ENCODE peak calls at places on chromosome 20, in eight cellular contexts. M is H9, U is fibroblast of lung, C is cardiac muscle cell, W is SK-N-MC, R is A549, Q is breast epithelium, K is HepG2. V is an unnamed sample. For H3K9me3, the result is how much of the 10 kb centered on the place peaks cover.

GRCh38 chr20:33933469-33933909 is 60.2 kb upstream of the RALY start:
- DNase-seq in K (peak), U (no peak), M (peak), W (no peak), R (peak), C (peak), Q (peak), V (peak)

GRCh38 chr20:5400164-5400762 is 83.5 kb upstream of the PROKR2 start:
- DNase-seq in K (peak), C (peak), M (no peak), R (no peak), Q (no peak), U (peak), W (no peak), V (no peak)

GRCh38 chr20:61458146-61458746 is 206.2 kb downstream of the CDH4 start:
- DNase-seq in W (no peak), Q (no peak), K (no peak), U (no peak), C (no peak), M (no peak), R (no peak), V (no peak)

GRCh38 chr20:63518946-63519764 is 1.4 kb upstream of the PPDPF start:
- DNase-seq in C (no peak), K (no peak), W (no peak), Q (no peak), U (no peak), M (peak), R (no peak), V (no peak)

GRCh38 chr20:51923611-51924010 is 121.3 kb upstream of the SALL4 start:
- DNase-seq in U (no peak), C (no peak), R (no peak), Q (no peak), W (no peak), M (no peak), K (no peak), V (no peak)

GRCh38 chr20:62413896-62414481 is 6.9 kb upstream of the CABLES2 start:
- DNase-seq in U (no peak), K (no peak), C (no peak), W (no peak), Q (no peak), M (peak), R (peak), V (no peak)

GRCh38 chr20:50320910-50321796 is 130.5 kb downstream of the CEBPB start:
- DNase-seq in U (peak), K (peak), Q (peak), R (peak), M (peak), W (no peak), C (peak), V (no peak)

GRCh38 chr20:8223096-8223870 is 91.2 kb downstream of the PLCB1 start:
- DNase-seq in K (peak), M (no peak), R (no peak), Q (no peak), U (peak), C (no peak), W (no peak), V (no peak)

GRCh38 chr20:25090492-25091429 is 8.8 kb upstream of the VSX1 start:
- DNase-seq in W (no peak), Q (no peak), K (no peak), U (no peak), M (no peak), C (no peak), R (no peak), V (peak)

GRCh38 chr20:59778615-59779200 is 154.7 kb downstream of the SYCP2 start:
- DNase-seq in K (no peak), U (no peak), W (no peak), R (no peak), M (peak), Q (peak), C (no peak), V (no peak)

GRCh38 chr20:17971571-17972013 is 2.8 kb downstream of the MGME1 start:
- DNase-seq in M (no peak), U (peak), Q (no peak), K (peak), R (no peak), W (no peak), C (peak), V (no peak)

GRCh38 chr20:37516697-37517370 is 4.2 kb upstream of the NNAT start:
- DNase-seq in M (no peak), W (no peak), R (no peak), K (no peak), C (no peak), U (peak), Q (no peak), V (no peak)

GRCh38 chr20:6714202-6714800 is 53.2 kb upstream of the BMP2 start:
- DNase-seq in C (no peak), W (no peak), K (no peak), R (no peak), M (no peak), U (no peak), Q (no peak), V (no peak)

GRCh38 chr20:44271915-44272663 is 25.0 kb downstream of the GDAP1L1 start:
- DNase-seq in K (no peak), W (no peak), M (peak), Q (no peak), U (no peak), C (no peak), R (no peak), V (no peak)

DNA sequence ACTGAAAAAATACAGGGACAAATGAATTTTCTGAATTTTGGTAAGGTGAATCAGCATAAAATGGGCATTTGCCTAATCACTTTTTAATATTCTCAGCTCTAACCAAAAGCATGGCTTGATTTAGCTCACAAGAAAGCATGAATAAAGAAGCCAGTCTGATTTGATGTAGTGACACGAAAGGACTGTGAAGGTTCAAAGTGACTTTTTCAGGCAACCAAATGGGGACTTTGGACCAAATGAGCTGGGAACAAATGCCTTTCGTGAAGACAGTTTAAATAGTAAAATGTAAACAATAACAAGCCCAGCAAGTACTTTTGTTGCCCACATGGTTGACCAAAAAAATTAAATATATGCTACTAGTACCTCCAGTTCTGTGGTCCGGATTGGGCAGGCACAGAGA is 12.9 kb upstream of the CBLN4 start:
- DNase-seq in K (no peak), U (no peak), M (no peak), W (no peak), R (no peak), C (no peak), Q (no peak), V (no peak)
- H3K9me3 ChIP-seq in K (half or more), U (under half), M (half or more), W (under half), R (under half), C (under half), Q (under half), V (under half)

GRCh38 chr20:21516180-21516567 is 2.3 kb upstream of the NKX2-2 start:
- DNase-seq in K (no peak), M (no peak), U (no peak), W (no peak), R (no peak), C (no peak), Q (no peak), V (no peak)

GRCh38 chr20:21516861-21517565 is 3.1 kb upstream of the NKX2-2 start:
- DNase-seq in W (no peak), K (no peak), Q (no peak), R (no peak), M (peak), U (no peak), C (no peak), V (no peak)

GRCh38 chr20:21517566-21518277 is 3.9 kb upstream of the NKX2-2 start:
- DNase-seq in Q (no peak), W (no peak), R (no peak), M (peak), K (no peak), C (no peak), U (no peak), V (no peak)

GRCh38 chr20:21519136-21519584 is 5.3 kb upstream of the NKX2-2 start:
- DNase-seq in K (no peak), W (no peak), C (no peak), Q (no peak), R (no peak), M (peak), U (no peak), V (no peak)

GRCh38 chr20:21518292-21518991 is 4.6 kb upstream of the NKX2-2 start:
- DNase-seq in Q (no peak), K (no peak), U (no peak), M (peak), C (no peak), R (no peak), W (no peak), V (no peak)
- H3K9me3 ChIP-seq in Q (under half), K (under half), U (under half), M (under half), C (under half), R (under half), W (under half), V (under half)

DNA sequence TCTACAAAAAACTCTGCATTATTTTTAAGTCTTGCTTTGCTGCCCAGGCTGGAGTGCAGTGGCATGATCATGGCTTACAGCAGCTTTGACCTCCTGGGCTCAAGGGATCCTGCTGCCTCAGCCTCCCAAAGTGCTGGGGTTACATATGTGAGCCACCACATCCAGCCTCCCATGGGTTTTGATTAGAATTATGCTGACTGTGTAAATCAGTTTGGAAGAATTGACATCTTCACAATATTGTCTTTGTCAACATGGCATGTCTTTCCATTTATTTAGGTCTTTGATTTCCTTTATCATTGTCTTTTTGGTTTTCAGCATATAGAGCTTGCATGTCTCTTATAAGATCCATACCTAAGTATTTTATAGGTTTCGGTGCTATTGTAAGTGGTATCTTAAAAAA is 13.2 kb upstream of the APCDD1L start:
- DNase-seq in C (no peak), R (no peak), Q (no peak), M (no peak), W (no peak), K (no peak), U (no peak), V (no peak)
- H3K9me3 ChIP-seq in C (under half), R (half or more), Q (half or more), M (under half), W (under half), K (under half), U (under half), V (under half)

DNA sequence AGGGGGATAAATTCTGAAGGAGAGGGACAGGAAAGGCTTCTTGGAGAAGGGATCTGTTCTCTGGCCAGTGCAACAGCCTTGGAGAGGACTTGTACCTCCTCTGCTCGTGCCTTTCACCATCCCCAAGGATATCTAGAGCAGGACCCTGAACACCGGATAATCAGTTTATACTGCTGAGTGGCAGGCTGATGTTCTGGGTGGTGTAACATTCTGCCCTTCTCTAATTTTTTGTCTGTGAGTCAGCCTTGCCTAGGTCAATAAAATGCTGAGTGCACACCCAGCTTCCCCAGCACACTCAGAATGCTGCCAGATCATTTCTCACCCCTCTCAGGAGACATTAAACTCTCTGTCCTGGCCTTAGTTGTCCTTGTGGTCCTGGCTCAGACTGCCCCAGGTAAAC is at the start of gene DEFB115:
- DNase-seq in C (no peak), U (no peak), Q (no peak), R (no peak), M (no peak), K (no peak), W (no peak), V (no peak)
- H3K9me3 ChIP-seq in C (under half), U (under half), Q (under half), R (under half), M (half or more), K (under half), W (under half), V (under half)

GRCh38 chr20:19026901-19027644 is 185.4 kb upstream of the SLC24A3 start:
- DNase-seq in K (peak), M (peak), Q (no peak), C (no peak), U (no peak), R (no peak), W (no peak), V (no peak)
- H3K9me3 ChIP-seq in K (under half), M (under half), Q (under half), C (under half), U (under half), R (under half), W (under half), V (under half)

GRCh38 chr20:41696428-41696827 is 78.3 kb upstream of the CHD6 start:
- DNase-seq in K (no peak), R (no peak), C (no peak), W (no peak), U (no peak), M (no peak), Q (no peak), V (no peak)
- H3K9me3 ChIP-seq in K (under half), R (under half), C (under half), W (under half), U (under half), M (under half), Q (under half), V (under half)

V was measured in T-helper 17 cell.